ENCODE peak calls at places on chromosomes 12 and 14, in nine cellular contexts. Q is left lung, L is breast epithelium, C is tibial artery, X is ovary, B is mammary epithelial cell, Z is thyroid gland, P is thoracic aorta, H is HL-60. S is an unnamed sample. For H3K27me3, the result is how much of the 10 kb centered on the place peaks cover.

GRCh38 chr12:71730936-71731335 is 23.7 kb upstream of the RAB21 start:
- DNase-seq in L (no peak), X (no peak), B (no peak), H (no peak), Z (no peak), Q (no peak), C (no peak), P (no peak), S (no peak)

GRCh38 chr14:55129428-55130193 is 559 bp downstream of the LGALS3 start:
- DNase-seq in X (peak), B (peak), Q (peak), L (peak), Z (peak), P (peak), C (peak), H (no peak), S (no peak)

GRCh38 chr14:76926521-76927251 is 100.5 kb downstream of the LRRC74A start:
- DNase-seq in Z (no peak), L (no peak), B (no peak), H (peak), C (peak), Q (no peak), P (no peak), X (peak), S (no peak)

GRCh38 chr14:68076451-68076850 is 256.9 kb downstream of the RAD51B start:
- DNase-seq in Q (no peak), C (no peak), Z (no peak), P (no peak), H (no peak), B (peak), X (no peak), L (no peak), S (no peak)

GRCh38 chr12:109795023-109795422 is 38.2 kb downstream of the TRPV4 start:
- DNase-seq in H (no peak), B (peak), P (no peak), Z (no peak), L (no peak), X (no peak), C (no peak), Q (no peak), S (no peak)

GRCh38 chr12:26701604-26702215 is 131.3 kb downstream of the ITPR2 start:
- DNase-seq in L (no peak), P (no peak), Z (no peak), X (no peak), Q (no peak), B (peak), H (peak), C (no peak), S (no peak)

GRCh38 chr14:22333408-22334274 is 255.4 kb downstream of the DAD1 start:
- DNase-seq in Z (no peak), L (no peak), H (no peak), C (no peak), B (peak), P (no peak), Q (no peak), X (no peak), S (no peak)

GRCh38 chr14:101719708-101720107 is 41.8 kb upstream of the PPP2R5C start:
- DNase-seq in P (no peak), H (no peak), B (no peak), X (no peak), Q (no peak), L (no peak), Z (no peak), C (no peak), S (no peak)

GRCh38 chr14:75427482-75428229 is at the start of gene JDP2:
- DNase-seq in Q (peak), B (peak), Z (peak), P (peak), H (peak), X (peak), C (peak), L (peak), S (no peak)

GRCh38 chr12:132158677-132159554 is 14.7 kb downstream of the NOC4L start:
- DNase-seq in Q (peak), P (no peak), C (no peak), H (no peak), Z (no peak), B (peak), X (no peak), L (no peak), S (no peak)

GRCh38 chr12:69457433-69457832 is 12.8 kb upstream of the FRS2 start:
- DNase-seq in H (no peak), B (no peak), L (no peak), Z (no peak), C (no peak), P (no peak), Q (no peak), X (no peak), S (no peak)

GRCh38 chr14:31752867-31753661 is 191.9 kb downstream of the NUBPL start:
- DNase-seq in P (no peak), B (no peak), C (no peak), L (no peak), H (no peak), X (no peak), Z (no peak), Q (no peak), S (no peak)

GRCh38 chr14:64745511-64746041 is 41.4 kb downstream of the PLEKHG3 start:
- DNase-seq in P (no peak), X (no peak), H (no peak), C (peak), Z (peak), L (no peak), B (no peak), Q (no peak), S (no peak)

GRCh38 chr12:75974323-75975273 is 57.0 kb downstream of the PHLDA1 start:
- DNase-seq in B (no peak), C (no peak), H (peak), X (no peak), P (no peak), Z (no peak), L (no peak), Q (no peak), S (no peak)

GRCh38 chr12:108826115-108826806 is 31.1 kb downstream of the SSH1 start:
- DNase-seq in L (no peak), X (peak), B (no peak), C (peak), P (peak), H (peak), Q (no peak), Z (peak), S (no peak)

GRCh38 chr14:21087294-21088091 is 11.0 kb downstream of the ZNF219 start:
- DNase-seq in L (no peak), Z (no peak), C (no peak), H (peak), X (peak), P (no peak), Q (peak), B (peak), S (no peak)

GRCh38 chr14:97946291-97946690 is 1149.1 kb downstream of the VRK1 start:
- DNase-seq in Q (no peak), L (no peak), X (no peak), H (no peak), Z (no peak), P (no peak), C (no peak), B (no peak), S (no peak)

GRCh38 chr14:64682173-64682710 is 22.0 kb upstream of the PLEKHG3 start:
- DNase-seq in B (peak), H (no peak), Z (peak), C (peak), X (peak), Q (peak), P (peak), L (no peak), S (no peak)

GRCh38 chr12:55743131-55743921 is 404 bp downstream of the GDF11 start:
- DNase-seq in H (peak), X (peak), L (peak), P (no peak), B (peak), C (peak), Q (peak), Z (peak), S (no peak)

GRCh38 chr12:44525806-44526654 is 350.1 kb downstream of the NELL2 start:
- DNase-seq in P (no peak), B (no peak), Z (peak), H (no peak), X (no peak), Q (no peak), C (no peak), L (no peak), S (no peak)

GRCh38 chr12:44521702-44522101 is 354.4 kb downstream of the NELL2 start:
- DNase-seq in C (no peak), P (no peak), X (no peak), Z (no peak), L (no peak), H (no peak), Q (no peak), B (no peak), S (no peak)

GRCh38 chr12:44523828-44524227 is 352.3 kb downstream of the NELL2 start:
- DNase-seq in P (no peak), Z (no peak), C (no peak), L (no peak), Q (no peak), X (no peak), B (no peak), H (no peak), S (no peak)

GRCh38 chr12:44531349-44531905 is 344.7 kb downstream of the NELL2 start:
- DNase-seq in L (no peak), Q (no peak), P (no peak), Z (no peak), H (no peak), C (no peak), X (no peak), B (no peak), S (no peak)

DNA sequence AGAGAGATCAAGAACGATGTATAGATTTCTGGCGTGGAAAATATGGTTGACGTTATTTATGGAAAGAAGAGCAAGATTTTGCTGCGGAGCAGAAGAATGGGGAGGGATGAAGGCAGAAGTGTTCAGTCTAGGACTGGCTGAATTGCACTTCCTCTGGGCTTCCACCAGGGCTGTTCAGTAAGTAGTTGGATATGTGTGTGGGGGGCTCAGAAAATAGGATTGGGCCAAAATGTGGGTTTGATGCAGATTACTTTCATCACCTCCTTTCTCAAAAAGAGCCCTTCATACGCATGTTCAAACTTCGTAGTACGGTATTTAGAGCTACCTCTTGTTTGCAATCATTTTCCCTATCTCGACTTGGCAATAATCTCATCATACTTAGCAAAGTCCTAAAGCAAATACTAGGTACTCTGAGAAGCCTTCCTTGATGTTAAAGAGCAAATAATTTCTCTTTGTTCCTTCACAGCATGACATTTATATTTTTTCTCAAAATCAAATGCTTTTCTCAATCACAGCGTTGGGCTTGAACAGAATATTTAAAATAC is 349.4 kb downstream of the NELL2 start:
- DNase-seq in B (no peak), L (no peak), Z (no peak), Q (no peak), H (no peak), C (no peak), P (no peak), X (no peak), S (no peak)
- TF ChIP-seq CTCF in B (no peak), L (no peak), Z (no peak), Q (no peak), H (no peak), C (no peak), P (no peak), X (no peak), S (no peak)

DNA sequence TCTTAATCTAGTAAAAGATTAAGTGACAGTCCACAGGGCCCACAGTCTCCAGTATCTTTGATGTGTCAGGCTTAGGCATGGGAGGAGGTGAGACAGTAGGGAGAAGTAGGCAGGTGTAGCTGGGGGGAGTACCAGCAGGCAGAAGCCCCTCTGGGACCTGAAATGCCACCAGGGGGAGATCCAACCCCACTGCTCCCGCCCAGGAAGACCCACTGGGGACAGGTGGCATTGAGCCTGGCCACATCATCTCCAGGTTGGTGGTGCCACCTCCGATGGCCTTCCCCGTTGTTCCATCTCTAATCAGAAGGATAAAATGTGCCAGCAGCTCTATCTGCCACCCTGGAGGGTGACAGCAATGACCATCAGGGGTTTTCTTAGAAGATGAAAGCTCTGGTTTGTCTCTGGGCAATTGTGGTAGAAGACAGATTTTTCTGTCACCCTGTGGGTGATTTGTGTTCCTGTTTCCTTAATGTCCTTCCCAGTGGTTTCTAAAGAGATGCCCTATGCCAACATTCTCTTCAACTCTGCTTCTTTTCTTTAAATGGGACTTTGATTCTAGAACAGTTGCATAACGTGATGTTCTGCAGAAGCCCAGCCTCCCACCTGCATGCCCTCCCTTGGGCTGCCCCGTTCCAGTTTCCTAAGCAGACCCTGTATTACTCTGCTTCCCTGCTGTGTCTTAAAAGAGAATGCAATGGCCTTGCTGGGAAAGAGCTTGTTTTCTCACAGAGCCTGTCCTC is 12.3 kb upstream of the SERPINA12 start:
- DNase-seq in L (no peak), B (no peak), X (no peak), C (peak), Q (no peak), H (no peak), P (no peak), Z (no peak), S (no peak)
- H3K27me3 ChIP-seq in L (under half), B (under half), X (under half), C (under half), Q (under half), H (under half), P (under half), Z (under half), S (under half)

DNA sequence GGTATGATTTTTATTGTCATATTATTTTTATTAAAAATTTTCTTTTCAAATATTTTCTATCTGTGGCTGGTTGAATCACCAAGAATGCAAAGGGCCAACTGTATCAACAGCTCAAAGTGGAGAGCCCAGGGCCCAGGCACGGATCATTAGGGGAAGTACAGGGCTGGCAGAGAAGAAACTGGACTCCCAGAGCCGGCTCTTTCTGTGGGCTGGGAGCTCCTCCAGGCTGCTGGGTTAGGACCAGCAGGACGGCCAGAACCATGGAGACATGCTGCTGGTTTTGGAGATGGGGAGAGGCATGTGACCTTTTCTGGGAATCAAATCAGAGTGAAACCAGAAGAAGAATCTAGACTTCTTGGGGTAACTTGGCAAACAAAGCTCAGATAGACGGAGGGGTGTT is 220.5 kb downstream of the CACNA1C start:
- DNase-seq in Z (no peak), Q (no peak), B (no peak), C (peak), L (no peak), X (no peak), H (no peak), P (no peak), S (no peak)
- TF ChIP-seq CTCF in Z (no peak), Q (no peak), B (peak), C (peak), L (no peak), X (no peak), H (no peak), P (peak), S (no peak)

GRCh38 chr14:88322505-88323085 is 474 bp downstream of the KCNK10 start:
- DNase-seq in B (no peak), C (no peak), P (no peak), X (no peak), Q (no peak), L (no peak), Z (no peak), H (no peak), S (no peak)

GRCh38 chr14:88325883-88326282 is 2.8 kb upstream of the KCNK10 start:
- DNase-seq in C (no peak), H (no peak), X (no peak), P (no peak), B (no peak), L (no peak), Q (no peak), Z (no peak), S (no peak)

GRCh38 chr14:88323520-88324199 is 591 bp upstream of the KCNK10 start:
- DNase-seq in Z (peak), Q (peak), B (no peak), C (no peak), P (no peak), X (no peak), H (peak), L (no peak), S (no peak)

GRCh38 chr14:88321692-88322504 is 1.2 kb downstream of the KCNK10 start:
- DNase-seq in X (no peak), H (no peak), L (no peak), B (no peak), C (no peak), P (no peak), Q (no peak), Z (no peak), S (no peak)

DNA sequence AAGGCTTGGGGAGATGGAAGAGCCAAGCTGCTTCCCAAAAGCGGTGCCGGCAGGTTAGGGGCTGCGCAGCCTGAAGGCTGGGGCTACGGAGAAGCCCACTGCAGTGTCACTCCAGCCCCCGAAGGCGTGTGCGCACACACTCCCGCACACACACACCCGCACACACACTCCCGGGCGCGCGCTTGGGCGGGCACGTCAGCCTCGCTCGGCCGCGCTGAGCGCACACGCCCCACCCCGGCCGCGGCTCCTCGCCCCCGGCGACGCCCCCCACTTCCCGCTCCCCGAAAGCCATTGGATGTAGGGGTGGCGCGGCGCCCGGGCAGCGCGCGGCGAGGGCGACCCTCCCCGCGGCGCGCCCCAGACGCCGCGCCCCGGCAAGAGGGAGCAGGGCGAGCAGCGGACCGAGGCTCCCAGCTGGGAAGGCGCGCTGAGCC is at the start of gene KCNK10:
- DNase-seq in Z (no peak), X (no peak), H (no peak), P (no peak), B (peak), Q (no peak), L (no peak), C (no peak), S (no peak)
- H3K27me3 ChIP-seq in Z (under half), X (under half), H (half or more), P (under half), B (under half), Q (half or more), L (under half), C (half or more), S (under half)

GRCh38 chr12:24661657-24662096 is 287.2 kb downstream of the BCAT1 start:
- DNase-seq in P (no peak), H (no peak), C (peak), X (no peak), Z (peak), L (no peak), B (peak), Q (peak), S (no peak)
- TF ChIP-seq CTCF in P (no peak), H (no peak), C (no peak), X (no peak), Z (no peak), L (no peak), B (no peak), Q (no peak), S (no peak)

DNA sequence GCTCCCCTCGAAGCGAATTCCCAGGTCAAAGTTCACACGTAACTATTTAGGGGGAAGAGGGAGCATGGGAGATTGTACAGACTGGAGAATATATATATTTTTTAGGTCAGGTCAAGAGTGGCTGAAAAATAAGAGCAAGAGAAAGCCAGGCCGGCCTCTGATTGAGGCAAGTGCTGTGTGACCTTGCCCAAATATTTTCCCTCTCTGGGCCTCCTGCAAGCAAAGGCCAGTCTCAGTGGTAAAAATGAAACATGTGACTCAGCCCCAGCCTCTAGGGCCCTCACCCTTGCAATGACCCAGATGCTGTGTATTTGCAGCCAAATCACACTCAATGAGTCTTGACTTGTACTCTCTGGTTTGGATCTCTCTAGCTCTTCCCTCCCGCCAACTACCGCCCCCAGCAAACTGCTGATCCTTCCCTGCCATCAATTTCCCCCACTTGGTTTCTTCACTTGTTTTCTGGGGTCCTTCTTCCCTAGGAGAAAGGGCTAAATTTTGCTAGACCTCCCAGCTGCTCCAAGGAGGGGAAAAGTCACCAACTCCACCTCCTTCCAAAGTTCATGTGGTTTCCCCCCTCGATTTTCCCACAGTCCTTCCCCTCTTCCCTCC is 34.0 kb downstream of the SMUG1 start:
- DNase-seq in P (no peak), Q (no peak), B (no peak), H (no peak), Z (no peak), C (no peak), L (no peak), X (no peak), S (no peak)
- H3K27me3 ChIP-seq in P (under half), Q (under half), B (under half), H (under half), Z (under half), C (under half), L (under half), X (under half), S (under half)

GRCh38 chr12:106170285-106170684 is 31.5 kb upstream of the NUAK1 start:
- DNase-seq in L (no peak), X (no peak), P (no peak), Q (no peak), Z (peak), H (no peak), B (peak), C (no peak), S (no peak)

GRCh38 chr12:106173442-106173841 is 34.7 kb upstream of the NUAK1 start:
- DNase-seq in H (no peak), P (no peak), B (no peak), C (no peak), Z (no peak), Q (no peak), L (no peak), X (no peak), S (no peak)

GRCh38 chr12:106174876-106175275 is 36.1 kb upstream of the NUAK1 start:
- DNase-seq in C (no peak), B (no peak), X (no peak), Z (no peak), H (no peak), P (no peak), L (no peak), Q (no peak), S (no peak)

GRCh38 chr12:106171117-106171750 is 32.5 kb upstream of the NUAK1 start:
- DNase-seq in P (no peak), Z (no peak), H (no peak), C (no peak), L (no peak), B (no peak), Q (no peak), X (no peak), S (no peak)
- TF ChIP-seq CTCF in P (no peak), Z (no peak), H (no peak), C (no peak), L (no peak), B (no peak), Q (no peak), X (no peak), S (no peak)

GRCh38 chr12:12265571-12266388 is 1.1 kb downstream of the LRP6 start:
- DNase-seq in L (no peak), P (no peak), C (no peak), B (peak), Z (peak), X (no peak), H (no peak), Q (no peak), S (no peak)

GRCh38 chr12:12266389-12266872 is 413 bp downstream of the LRP6 start:
- DNase-seq in X (no peak), P (no peak), C (peak), H (no peak), L (no peak), Q (no peak), Z (peak), B (no peak), S (no peak)

GRCh38 chr12:12270226-12270625 is 3.4 kb upstream of the LRP6 start:
- DNase-seq in P (no peak), X (no peak), Q (no peak), L (no peak), B (no peak), C (no peak), Z (no peak), H (no peak), S (no peak)

GRCh38 chr12:12266873-12267634 is at the start of gene LRP6:
- DNase-seq in B (peak), C (peak), P (peak), L (peak), H (peak), Z (peak), Q (peak), X (peak), S (no peak)

GRCh38 chr12:12267801-12268200 is 957 bp upstream of the LRP6 start:
- DNase-seq in Z (no peak), L (no peak), P (no peak), C (no peak), X (no peak), B (no peak), H (no peak), Q (no peak), S (no peak)
- H3K27me3 ChIP-seq in Z (under half), L (under half), P (under half), C (under half), X (under half), B (under half), H (under half), Q (under half), S (under half)

S was measured in esophagus squamous epithelium.